ENCODE peak calls at places on chromosomes 4 and X, in seven cellular contexts. P, M, W, D, S, I and O are unnamed samples. For H3K9me3, the result is how much of the 10 kb centered on the place peaks cover.

GRCh38 chrX:127128282-127128681 is 308.8 kb downstream of the PRR32 start:
- DNase-seq in W (no peak), I (no peak), S (no peak), M (no peak), D (no peak), P (no peak), O (no peak)

GRCh38 chrX:129750971-129751370 is 12.2 kb downstream of the XPNPEP2 start:
- DNase-seq in I (no peak), S (no peak), D (no peak), M (no peak), W (no peak), P (no peak), O (no peak)

GRCh38 chr4:61517144-61517543 is 317.0 kb downstream of the ADGRL3 start:
- DNase-seq in M (no peak), D (no peak), I (no peak), S (no peak), P (peak), W (no peak), O (no peak)

GRCh38 chr4:27267435-27268355 is 407.1 kb downstream of the STIM2 start:
- DNase-seq in M (no peak), I (no peak), D (no peak), S (no peak), P (no peak), W (no peak), O (no peak)

GRCh38 chr4:86587016-86587713 is 7.0 kb upstream of the PTPN13 start:
- DNase-seq in W (no peak), S (no peak), D (no peak), P (no peak), I (no peak), M (no peak), O (no peak)

GRCh38 chrX:114152801-114153200 is 431.1 kb upstream of the HTR2C start:
- DNase-seq in I (no peak), D (no peak), M (no peak), S (no peak), P (no peak), W (no peak), O (no peak)

GRCh38 chr4:150242820-150243458 is 164.7 kb downstream of the DCLK2 start:
- DNase-seq in W (peak), P (peak), M (no peak), I (no peak), S (peak), D (peak), O (peak)

GRCh38 chr4:11428701-11429571 is at the start of gene HS3ST1:
- DNase-seq in W (no peak), I (no peak), D (no peak), M (peak), P (peak), S (peak), O (no peak)

GRCh38 chr4:108359130-108359709 is 190.5 kb upstream of the LEF1 start:
- DNase-seq in W (peak), I (no peak), M (no peak), S (no peak), P (no peak), D (no peak), O (no peak)

GRCh38 chrX:51892921-51893745 is at the start of gene MAGED1:
- DNase-seq in P (peak), D (no peak), M (peak), S (peak), W (peak), I (peak), O (peak)

GRCh38 chr4:148831945-148832344 is 389.7 kb upstream of the NR3C2 start:
- DNase-seq in I (peak), M (no peak), P (no peak), S (no peak), D (no peak), W (no peak), O (no peak)

GRCh38 chrX:34656842-34657780 is at the start of gene TMEM47:
- DNase-seq in P (peak), M (peak), D (peak), I (peak), S (peak), W (no peak), O (peak)

GRCh38 chr4:119823891-119824290 is 195.3 kb upstream of the PDE5A start:
- DNase-seq in W (no peak), I (no peak), P (no peak), M (no peak), D (no peak), S (no peak), O (no peak)

DNA sequence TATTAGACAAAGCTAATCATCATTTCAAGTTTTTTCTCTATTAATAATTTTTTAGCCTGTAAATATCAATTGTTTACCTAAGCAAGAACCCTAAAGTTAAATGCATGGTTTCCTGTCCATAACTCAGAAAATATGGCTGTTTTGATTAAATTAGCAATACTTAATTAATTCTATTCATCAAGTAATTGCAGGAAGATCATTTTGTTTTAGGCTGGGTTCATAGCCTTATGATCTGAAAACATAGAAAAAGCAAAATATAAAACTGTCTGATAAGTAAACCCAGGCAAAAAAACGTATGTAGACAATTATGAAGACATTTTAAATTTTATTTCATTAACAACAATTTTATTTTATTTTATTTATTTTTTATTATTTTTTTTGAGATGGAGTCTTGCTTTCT is 219.1 kb downstream of the EVC2 start:
- DNase-seq in P (no peak), W (no peak), S (no peak), M (no peak), D (no peak), I (no peak), O (no peak)
- H3K9me3 ChIP-seq in P (under half), W (under half), S (under half), M (under half), D (under half), I (under half), O (under half)

GRCh38 chrX:65601126-65601525 is 66.3 kb upstream of the MSN start:
- DNase-seq in I (no peak), P (no peak), M (no peak), W (no peak), D (no peak), S (no peak), O (no peak)
- H3K9me3 ChIP-seq in I (under half), P (under half), M (under half), W (under half), D (under half), S (under half), O (under half)

DNA sequence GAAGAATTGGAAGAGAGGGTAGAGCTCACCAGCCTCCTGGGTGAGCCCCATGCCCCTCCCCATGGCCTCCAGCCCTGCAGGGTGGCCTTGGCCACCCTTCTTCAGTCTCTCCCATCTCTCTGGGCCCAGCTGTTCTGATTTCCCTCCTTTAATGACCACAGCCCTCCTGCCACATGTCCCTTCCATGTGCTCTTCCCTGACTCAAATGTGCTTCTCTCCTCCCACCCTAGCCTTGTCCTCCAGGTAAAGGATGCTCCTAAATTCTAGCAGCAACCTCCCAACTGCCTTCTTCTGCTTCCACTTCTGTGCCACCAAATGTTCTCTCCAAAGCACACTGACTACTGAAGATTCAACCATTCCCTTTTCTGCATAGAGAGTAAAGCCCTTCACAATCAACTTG is 83.0 kb downstream of the ADRA2C start:
- DNase-seq in M (no peak), W (no peak), D (no peak), P (no peak), I (no peak), S (no peak), O (no peak)
- H3K9me3 ChIP-seq in M (under half), W (under half), D (under half), P (under half), I (under half), S (under half), O (under half)

GRCh38 chr4:79652232-79652631 is 244.2 kb upstream of the GK2 start:
- DNase-seq in I (peak), M (no peak), W (no peak), S (no peak), P (no peak), D (no peak), O (no peak)

GRCh38 chr4:79650217-79650616 is 242.2 kb upstream of the GK2 start:
- DNase-seq in I (no peak), P (no peak), S (no peak), W (no peak), M (no peak), D (no peak), O (no peak)

GRCh38 chr4:79652726-79653125 is 244.7 kb upstream of the GK2 start:
- DNase-seq in D (no peak), W (no peak), I (no peak), P (no peak), M (no peak), S (no peak), O (no peak)

GRCh38 chr4:79651516-79651915 is 243.5 kb upstream of the GK2 start:
- DNase-seq in M (no peak), D (no peak), P (no peak), S (no peak), I (no peak), W (no peak), O (no peak)

DNA sequence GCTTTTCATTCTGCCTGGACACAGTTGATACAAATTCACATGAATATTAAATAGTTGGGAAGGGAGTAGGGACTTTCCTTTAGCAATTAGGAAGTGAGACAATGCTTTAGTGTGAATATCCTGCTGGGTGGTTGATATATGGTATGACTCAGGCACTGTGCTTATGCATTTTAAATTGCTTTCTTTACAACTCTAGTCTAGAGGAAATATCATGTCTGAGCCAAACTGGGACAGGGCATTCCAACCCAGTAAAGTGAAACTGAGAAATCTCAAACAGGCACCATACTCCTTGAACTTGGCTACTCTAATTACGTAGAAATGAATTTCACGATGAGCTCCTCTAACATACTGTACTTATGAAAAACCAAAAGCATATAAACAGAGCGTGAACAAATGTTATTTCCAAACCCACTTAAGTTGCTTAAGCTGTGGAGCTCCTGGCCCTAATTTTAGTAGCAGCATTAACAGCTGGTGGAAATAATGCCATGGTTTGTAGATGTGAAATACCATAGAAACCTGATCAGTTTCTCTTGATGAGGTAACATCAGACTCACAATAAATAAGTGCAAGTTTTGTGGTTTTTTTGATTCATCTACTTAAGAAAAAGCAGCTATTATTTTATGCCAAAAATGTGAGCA is 242.9 kb upstream of the GK2 start:
- DNase-seq in S (no peak), I (peak), P (no peak), D (no peak), M (no peak), W (no peak), O (no peak)
- H3K9me3 ChIP-seq in S (under half), I (under half), P (under half), D (under half), M (under half), W (under half), O (under half)

GRCh38 chr4:168887809-168888208 is 122.2 kb downstream of the CBR4 start:
- DNase-seq in S (no peak), I (no peak), D (no peak), M (no peak), W (no peak), P (no peak), O (no peak)

GRCh38 chr4:168884251-168885124 is 125.6 kb downstream of the CBR4 start:
- DNase-seq in M (no peak), D (no peak), W (no peak), S (no peak), I (no peak), P (no peak), O (no peak)

GRCh38 chr4:168885416-168885815 is 124.6 kb downstream of the CBR4 start:
- DNase-seq in M (no peak), W (no peak), S (no peak), D (no peak), P (no peak), I (no peak), O (no peak)

GRCh38 chr4:168888715-168889215 is 121.3 kb downstream of the CBR4 start:
- DNase-seq in M (no peak), I (no peak), P (no peak), S (no peak), D (no peak), W (no peak), O (no peak)

GRCh38 chr4:168886361-168886760 is 123.7 kb downstream of the CBR4 start:
- DNase-seq in I (no peak), S (no peak), M (no peak), D (no peak), P (no peak), W (no peak), O (no peak)
- H3K9me3 ChIP-seq in I (under half), S (under half), M (under half), D (under half), P (under half), W (under half), O (under half)

GRCh38 chrX:2188840-2189239 is 311.9 kb downstream of the DHRSX start:
- DNase-seq in I (no peak), S (no peak), D (no peak), P (no peak), M (no peak), W (no peak), O (no peak)
- H3K9me3 ChIP-seq in I (under half), S (under half), D (under half), P (under half), M (under half), W (under half), O (under half)

DNA sequence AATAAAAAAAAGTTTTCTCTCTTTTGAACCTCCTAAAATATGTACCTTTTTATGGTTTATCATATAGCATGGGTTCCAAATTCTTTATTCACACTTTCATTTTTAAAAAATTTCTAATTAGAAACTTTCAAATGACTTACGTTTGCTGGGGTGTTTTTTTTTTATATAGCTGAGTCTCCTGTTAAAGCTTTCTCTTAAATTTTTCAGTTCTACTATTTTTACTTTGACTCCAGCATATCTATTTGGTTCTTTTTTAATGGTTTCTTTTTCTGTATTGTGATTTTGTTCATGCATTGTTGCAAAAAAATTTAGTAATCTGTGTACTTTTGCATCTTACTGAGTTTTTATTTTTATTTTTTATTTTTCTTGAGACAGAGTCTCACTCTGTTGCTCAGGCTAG is 22.3 kb downstream of the ZNF718 start:
- DNase-seq in W (no peak), D (no peak), S (no peak), M (no peak), I (no peak), P (no peak), O (no peak)
- H3K9me3 ChIP-seq in W (half or more), D (under half), S (half or more), M (under half), I (under half), P (under half), O (under half)

GRCh38 chr4:41437264-41437566 is 100.7 kb upstream of the LIMCH1 start:
- DNase-seq in M (no peak), I (no peak), W (no peak), S (no peak), D (no peak), P (no peak), O (peak)

GRCh38 chr4:41446391-41446790 is 91.6 kb upstream of the LIMCH1 start:
- DNase-seq in W (no peak), D (no peak), I (no peak), M (no peak), S (no peak), P (no peak), O (no peak)

GRCh38 chr4:41438564-41438963 is 99.4 kb upstream of the LIMCH1 start:
- DNase-seq in M (no peak), D (no peak), W (no peak), P (no peak), S (no peak), I (no peak), O (no peak)

GRCh38 chr4:41443340-41444079 is 94.4 kb upstream of the LIMCH1 start:
- DNase-seq in I (no peak), W (no peak), M (no peak), P (no peak), D (no peak), S (no peak), O (no peak)

GRCh38 chr4:41442818-41443217 is 95.1 kb upstream of the LIMCH1 start:
- DNase-seq in M (no peak), I (no peak), D (no peak), S (no peak), P (no peak), W (no peak), O (no peak)
- H3K9me3 ChIP-seq in M (under half), I (under half), D (under half), S (under half), P (under half), W (under half), O (under half)

GRCh38 chrX:78643874-78644273 is 15.3 kb downstream of the RTL3 start:
- DNase-seq in I (no peak), W (peak), P (no peak), S (no peak), M (no peak), D (no peak), O (no peak)
- H3K9me3 ChIP-seq in I (under half), W (under half), P (under half), S (under half), M (under half), D (under half), O (under half)